ENCODE peak calls at places on chromosomes 7 and 10, in ten cellular contexts. X is A549, V is H54, M is GM12892, U is adrenal gland, I is endothelial cell of umbilical vein, N is body of pancreas, Q is tibial nerve, P is spleen, B is gastrocnemius medialis. F is an unnamed sample.

GRCh38 chr10:133169173-133169947 is 9.3 kb downstream of the KNDC1 start:
- DNase-seq in X (no peak), V (no peak), M (no peak), U (no peak), I (no peak), N (no peak), Q (no peak), P (no peak), B (no peak), F (no peak)

GRCh38 chr7:150849204-150849775 is 3.0 kb upstream of the AOC1 start:
- DNase-seq in X (no peak), V (no peak), M (no peak), U (peak), I (no peak), N (no peak), Q (no peak), P (no peak), B (no peak), F (no peak)

GRCh38 chr10:113047605-113047962 is 97.5 kb downstream of the TCF7L2 start:
- DNase-seq in X (no peak), V (no peak), M (no peak), U (no peak), I (peak), N (no peak), Q (no peak), P (no peak), B (no peak), F (no peak)

GRCh38 chr10:118725784-118726507 is 28.8 kb downstream of the CACUL1 start:
- DNase-seq in X (no peak), V (no peak), M (no peak), U (no peak), I (no peak), N (no peak), Q (no peak), P (no peak), B (no peak), F (no peak)

GRCh38 chr7:112422842-112423496 is 27.3 kb upstream of the IFRD1 start:
- DNase-seq in X (peak), V (peak), M (no peak), U (peak), I (peak), N (peak), Q (peak), P (peak), B (peak), F (peak)

GRCh38 chr10:97937054-97937453 is 87.4 kb downstream of the GOLGA7B start:
- DNase-seq in X (no peak), V (no peak), M (no peak), U (no peak), I (no peak), N (no peak), Q (no peak), P (peak), B (no peak), F (no peak)

GRCh38 chr7:144483189-144483588 is 79.7 kb upstream of the NOBOX start:
- DNase-seq in X (no peak), V (no peak), M (no peak), U (no peak), I (no peak), N (no peak), Q (no peak), P (no peak), B (no peak), F (no peak)

GRCh38 chr10:77416327-77417135 is 221.1 kb downstream of the KCNMA1 start:
- DNase-seq in X (peak), V (peak), M (no peak), U (no peak), I (no peak), N (peak), Q (no peak), P (no peak), B (no peak), F (no peak)

GRCh38 chr7:157499121-157499834 is 162.5 kb downstream of the DNAJB6 start:
- DNase-seq in X (no peak), V (no peak), M (no peak), U (no peak), I (no peak), N (no peak), Q (no peak), P (peak), B (no peak), F (no peak)

GRCh38 chr7:15459018-15459621 is 102.7 kb downstream of the AGMO start:
- DNase-seq in X (no peak), V (no peak), M (no peak), U (no peak), I (no peak), N (no peak), Q (no peak), P (no peak), B (peak), F (no peak)

GRCh38 chr10:98321203-98321780 is 53.3 kb upstream of the LOXL4 start:
- DNase-seq in X (no peak), V (no peak), M (no peak), U (no peak), I (no peak), N (no peak), Q (no peak), P (no peak), B (no peak), F (no peak)

GRCh38 chr10:116826803-116827202 is 22.5 kb upstream of the ENO4 start:
- DNase-seq in X (no peak), V (no peak), M (no peak), U (no peak), I (no peak), N (no peak), Q (no peak), P (no peak), B (no peak), F (no peak)

GRCh38 chr7:94561841-94562514 is 52.4 kb downstream of the CASD1 start:
- DNase-seq in X (no peak), V (no peak), M (no peak), U (no peak), I (peak), N (no peak), Q (no peak), P (no peak), B (no peak), F (no peak)

GRCh38 chr7:43878867-43879266 is 9.6 kb upstream of the MRPS24 start:
- DNase-seq in X (no peak), V (no peak), M (no peak), U (no peak), I (peak), N (no peak), Q (no peak), P (no peak), B (peak), F (no peak)

GRCh38 chr7:130912910-130913720 is 179.1 kb upstream of the KLF14 start:
- DNase-seq in X (no peak), V (peak), M (no peak), U (peak), I (peak), N (no peak), Q (peak), P (peak), B (peak), F (peak)

GRCh38 chr7:91082854-91083495 is 181.3 kb upstream of the FZD1 start:
- DNase-seq in X (no peak), V (no peak), M (no peak), U (no peak), I (peak), N (no peak), Q (no peak), P (no peak), B (no peak), F (no peak)

DNA sequence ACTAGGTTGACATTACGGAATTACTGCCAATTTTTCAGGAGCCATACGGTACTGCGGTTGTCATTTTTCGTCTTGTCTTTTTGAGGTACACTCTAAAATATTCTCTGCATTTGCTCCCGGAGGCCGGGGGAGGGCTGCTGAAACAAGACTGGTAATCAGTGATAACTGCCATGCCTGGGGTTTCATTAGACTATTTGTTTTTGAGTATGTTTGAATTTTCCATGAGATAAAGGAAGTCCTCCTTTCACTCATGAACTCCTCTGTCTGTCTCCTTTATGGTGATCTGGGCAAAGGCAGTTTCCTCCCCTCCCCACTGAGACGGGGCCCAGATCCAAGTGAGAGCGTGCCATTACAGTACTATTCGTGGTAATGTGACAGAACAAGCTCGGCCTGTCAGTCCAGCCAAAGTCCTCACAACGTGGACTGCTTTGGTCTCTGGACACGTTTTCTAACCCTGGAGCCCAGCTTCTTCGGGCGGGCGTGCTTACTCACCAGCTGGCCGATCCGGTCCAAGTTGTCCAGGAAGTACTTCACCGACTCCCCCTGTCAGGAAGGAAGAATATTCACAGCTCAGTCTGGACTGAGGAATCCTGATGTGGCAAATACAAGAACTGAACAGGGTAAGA is 45.1 kb downstream of the AMZ1 start:
- DNase-seq in X (no peak), V (no peak), M (no peak), U (no peak), I (peak), N (no peak), Q (no peak), P (peak), B (peak), F (peak)
- TF ChIP-seq POLR2A in X (no peak), V (no peak), M (no peak), U (no peak), I (no peak), N (no peak), Q (no peak), P (no peak), B (no peak), F (no peak)

DNA sequence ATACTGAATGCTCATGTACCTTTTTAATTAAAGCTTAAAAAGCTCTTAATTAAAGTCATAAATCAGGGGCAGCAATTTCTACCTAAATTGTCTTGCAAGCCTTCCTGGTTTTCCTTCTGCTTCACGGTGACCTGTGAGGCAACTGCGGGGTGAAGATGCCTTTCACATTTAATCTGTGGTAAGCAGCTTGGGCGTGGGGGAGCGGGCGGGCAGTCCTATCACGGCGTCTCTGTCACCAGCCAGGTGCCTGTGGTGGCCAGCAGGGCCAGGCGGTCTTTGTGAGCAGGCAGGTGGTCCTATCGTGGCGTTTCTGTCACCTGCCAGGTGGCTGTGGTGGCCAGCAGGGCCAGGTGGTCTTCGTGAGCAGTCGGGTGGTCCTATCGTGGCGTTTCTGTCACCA is 269.2 kb upstream of the PPP2R2D start:
- DNase-seq in X (no peak), V (no peak), M (no peak), U (no peak), I (no peak), N (no peak), Q (no peak), P (peak), B (no peak), F (no peak)
- TF ChIP-seq POLR2A in X (no peak), V (no peak), M (no peak), U (no peak), I (no peak), N (no peak), Q (no peak), P (no peak), B (no peak), F (no peak)

DNA sequence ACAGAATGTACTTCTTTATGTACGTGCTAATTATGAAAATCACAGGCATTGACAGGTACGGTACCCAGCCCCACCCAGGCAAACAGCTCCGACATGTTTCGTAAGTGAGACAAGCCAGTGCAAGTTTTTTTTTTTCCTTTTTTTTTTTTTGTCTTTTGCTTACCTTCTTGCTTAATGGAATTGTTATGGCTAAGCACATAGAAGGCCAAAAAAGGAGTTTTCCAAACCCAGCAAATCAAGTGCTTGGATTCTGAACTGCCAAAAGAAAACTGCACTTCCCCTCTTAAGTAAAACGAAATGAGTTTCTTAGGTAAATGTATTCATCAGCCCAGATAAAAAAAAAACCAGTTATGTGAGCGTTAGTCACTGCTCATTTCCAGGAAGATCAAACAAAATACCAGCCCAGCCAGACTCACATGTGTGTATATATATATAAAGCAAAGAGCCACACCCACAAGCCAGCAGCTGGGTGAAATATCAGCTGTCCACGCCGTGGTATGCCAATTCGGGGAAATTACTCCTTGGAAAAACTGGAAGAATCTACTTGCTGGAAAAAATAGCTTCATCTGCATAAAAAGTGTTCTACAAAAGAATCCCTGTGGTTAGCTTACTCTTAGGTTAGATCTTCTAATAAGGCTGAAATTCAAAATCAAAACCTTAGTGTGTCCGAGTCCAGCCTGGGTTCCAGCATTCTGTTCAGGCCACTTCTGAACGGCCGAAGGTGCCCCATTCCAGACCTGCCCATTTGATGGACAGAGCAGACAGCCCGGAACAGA is 8.0 kb downstream of the KLF6 start:
- DNase-seq in X (no peak), V (no peak), M (no peak), U (no peak), I (peak), N (peak), Q (peak), P (no peak), B (peak), F (peak)
- TF ChIP-seq POLR2A in X (no peak), V (no peak), M (no peak), U (no peak), I (peak), N (no peak), Q (no peak), P (no peak), B (peak), F (no peak)

DNA sequence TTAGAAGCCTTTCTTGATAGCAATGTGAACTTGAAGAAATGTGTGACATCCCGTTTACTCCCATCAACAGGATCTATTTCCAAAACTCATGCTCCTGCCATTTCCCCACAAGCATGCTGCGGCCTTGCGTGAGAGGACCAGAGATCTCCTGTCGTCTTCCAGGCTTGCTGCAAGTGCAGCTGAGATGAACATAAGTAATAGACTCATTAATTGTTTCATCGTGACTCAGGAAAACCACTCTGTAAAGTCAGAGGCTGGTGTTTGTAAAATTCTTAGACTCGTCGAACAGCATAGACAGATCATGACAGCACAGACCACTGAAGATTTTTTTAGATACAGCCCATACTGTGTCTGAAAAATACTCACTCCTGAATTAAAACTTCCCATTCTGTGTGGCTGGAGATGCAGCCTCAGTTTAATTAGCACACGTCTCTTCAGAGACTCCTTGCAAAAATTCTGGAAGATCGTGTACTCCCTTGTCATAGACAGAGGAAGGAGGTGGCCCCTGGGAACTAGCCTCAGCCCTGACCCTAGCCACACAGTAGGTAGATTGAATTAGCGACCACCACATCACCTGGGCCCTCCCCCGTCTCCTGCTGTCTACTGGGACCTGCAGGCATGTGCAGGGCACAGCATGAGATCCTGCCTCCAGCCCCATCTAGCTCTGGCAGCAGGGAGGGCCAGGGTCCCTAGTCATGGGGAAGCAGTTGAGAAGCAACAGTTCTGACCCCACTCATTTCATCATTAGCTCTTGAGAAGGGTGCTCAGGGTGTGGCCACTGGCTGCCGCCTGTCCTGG is 226.0 kb downstream of the CELF2 start:
- DNase-seq in X (no peak), V (no peak), M (no peak), U (no peak), I (no peak), N (no peak), Q (no peak), P (no peak), B (no peak), F (no peak)
- TF ChIP-seq POLR2A in X (no peak), V (no peak), M (no peak), U (no peak), I (no peak), N (no peak), Q (no peak), P (no peak), B (no peak), F (no peak)